ENCODE peak calls at places on chromosomes 1 and 21, in nine cellular contexts. X, N, H, E, O, T, W, D and G are unnamed samples.

GRCh38 chr21:15731243-15731613 is 1.4 kb downstream of the USP25 start:
- DNase-seq in E (peak), O (no peak), D (no peak), T (no peak), N (peak), W (no peak), H (no peak), X (no peak), G (no peak)

GRCh38 chr1:173648880-173649605 is 13.9 kb downstream of the TEX50 start:
- DNase-seq in E (no peak), D (no peak), O (no peak), N (no peak), T (no peak), X (no peak), W (no peak), H (no peak), G (no peak)

GRCh38 chr1:101520302-101520701 is 283.5 kb downstream of the S1PR1 start:
- DNase-seq in E (peak), O (no peak), D (peak), W (no peak), H (peak), X (peak), N (peak), T (peak), G (peak)

GRCh38 chr1:102550729-102551384 is 554.1 kb upstream of the OLFM3 start:
- DNase-seq in E (peak), N (no peak), D (peak), O (no peak), X (peak), W (no peak), H (peak), T (peak), G (peak)

GRCh38 chr21:35254006-35254751 is 205.1 kb upstream of the RUNX1 start:
- DNase-seq in H (peak), W (no peak), N (no peak), O (no peak), X (no peak), E (no peak), T (no peak), D (no peak), G (peak)

GRCh38 chr1:150160964-150161626 is 11.4 kb downstream of the PLEKHO1 start:
- DNase-seq in X (no peak), D (peak), N (no peak), T (no peak), H (no peak), W (no peak), E (no peak), O (no peak), G (no peak)

GRCh38 chr1:207962716-207963428 is 51.9 kb upstream of the CD34 start:
- DNase-seq in N (no peak), W (peak), X (no peak), T (peak), O (peak), E (no peak), D (peak), H (no peak), G (peak)

GRCh38 chr1:93712741-93713140 is 31.1 kb upstream of the BCAR3 start:
- DNase-seq in W (no peak), N (no peak), O (no peak), E (no peak), H (no peak), T (no peak), X (no peak), D (peak), G (no peak)

GRCh38 chr1:160821627-160822026 is 25.7 kb downstream of the LY9 start:
- DNase-seq in N (no peak), H (no peak), X (no peak), W (no peak), T (peak), D (no peak), O (no peak), E (no peak), G (no peak)

GRCh38 chr21:35635261-35635660 is 425.1 kb downstream of the SETD4 start:
- DNase-seq in N (no peak), D (no peak), O (no peak), H (peak), E (no peak), T (no peak), X (no peak), W (no peak), G (peak)

GRCh38 chr1:230127105-230128054 is 60.3 kb downstream of the GALNT2 start:
- DNase-seq in E (no peak), W (no peak), T (peak), D (peak), N (no peak), X (no peak), O (no peak), H (no peak), G (no peak)

GRCh38 chr1:185058103-185058502 is 12.7 kb downstream of the RNF2 start:
- DNase-seq in W (no peak), N (no peak), E (no peak), O (no peak), X (no peak), D (no peak), H (no peak), T (no peak), G (no peak)

GRCh38 chr1:41433501-41433900 is 51.0 kb downstream of the EDN2 start:
- DNase-seq in O (no peak), W (no peak), H (no peak), E (no peak), X (no peak), D (peak), N (no peak), T (no peak), G (no peak)

GRCh38 chr1:10415211-10415930 is 14.9 kb upstream of the CENPS start:
- DNase-seq in X (peak), W (no peak), H (peak), E (peak), O (peak), D (peak), T (peak), N (no peak), G (peak)

GRCh38 chr1:59455206-59455605 is 158.3 kb downstream of the FGGY start:
- DNase-seq in H (peak), E (no peak), D (no peak), O (no peak), X (no peak), T (no peak), N (no peak), W (no peak), G (peak)

GRCh38 chr1:156692409-156692957 is 12.9 kb downstream of the CRABP2 start:
- DNase-seq in N (no peak), O (peak), E (no peak), X (no peak), T (no peak), W (no peak), D (no peak), H (no peak), G (no peak)

GRCh38 chr1:30807318-30808066 is 49.9 kb upstream of the LAPTM5 start:
- DNase-seq in O (no peak), E (peak), D (no peak), T (no peak), N (no peak), H (no peak), X (no peak), W (no peak), G (peak)

GRCh38 chr1:54353959-54354358 is 52.2 kb downstream of the SSBP3 start:
- DNase-seq in W (no peak), N (no peak), X (no peak), T (no peak), D (peak), O (no peak), H (no peak), E (no peak), G (no peak)

GRCh38 chr1:195373831-195374230 is 1234.4 kb downstream of the KCNT2 start:
- DNase-seq in O (no peak), E (no peak), T (no peak), N (no peak), H (no peak), W (no peak), D (no peak), X (no peak), G (no peak)

GRCh38 chr1:247517795-247518612 is 18.2 kb downstream of the OR2C3 start:
- DNase-seq in O (no peak), E (no peak), X (no peak), N (peak), H (no peak), T (peak), W (no peak), D (no peak), G (no peak)

GRCh38 chr1:215466361-215466760 is 100.7 kb upstream of the KCTD3 start:
- DNase-seq in N (no peak), D (no peak), X (no peak), W (no peak), H (no peak), T (peak), O (no peak), E (no peak), G (no peak)

GRCh38 chr21:38520511-38520910 is 22.2 kb upstream of the ERG start:
- DNase-seq in O (no peak), X (no peak), W (no peak), H (no peak), N (no peak), E (no peak), D (no peak), T (no peak), G (no peak)

GRCh38 chr1:38690790-38691189 is 168.8 kb downstream of the RRAGC start:
- DNase-seq in D (no peak), T (no peak), N (no peak), W (no peak), O (no peak), E (no peak), X (no peak), H (no peak), G (no peak)

GRCh38 chr1:156559797-156560112 is 12.6 kb downstream of the IQGAP3 start:
- DNase-seq in H (no peak), O (no peak), N (no peak), X (no peak), D (peak), W (no peak), E (no peak), T (no peak), G (no peak)

GRCh38 chr21:21122680-21123079 is 124.5 kb downstream of the NCAM2 start:
- DNase-seq in W (no peak), E (no peak), N (no peak), T (no peak), X (no peak), D (no peak), O (no peak), H (no peak), G (no peak)

GRCh38 chr1:172719066-172719627 is 60.2 kb downstream of the FASLG start:
- DNase-seq in N (no peak), T (no peak), O (no peak), D (no peak), E (no peak), W (no peak), H (no peak), X (peak), G (peak)